ENCODE peak calls at places on chromosomes 11 and 22, in ten cellular contexts. A, Q, N, P, G, H, J, C, X and K are unnamed samples.

GRCh38 chr11:35916270-35916669 is 27.6 kb upstream of the LDLRAD3 start:
- DNase-seq in C (no peak), G (no peak), N (no peak), H (no peak), Q (no peak), X (peak), J (no peak), A (no peak), P (no peak), K (no peak)

GRCh38 chr22:47029244-47030001 is 267.0 kb downstream of the TBC1D22A start:
- DNase-seq in G (no peak), J (no peak), X (no peak), C (peak), Q (no peak), H (no peak), P (no peak), N (no peak), A (no peak), K (no peak)

GRCh38 chr22:19483481-19484244 is 3.9 kb downstream of the CDC45 start:
- DNase-seq in P (no peak), J (no peak), Q (no peak), A (peak), H (no peak), N (no peak), C (no peak), X (no peak), G (peak), K (no peak)

GRCh38 chr22:37633082-37633692 is 6.3 kb upstream of the SH3BP1 start:
- DNase-seq in X (peak), J (no peak), C (no peak), N (no peak), G (no peak), H (no peak), P (no peak), Q (no peak), A (no peak), K (peak)

GRCh38 chr22:38923463-38924196 is 33.8 kb upstream of the APOBEC3A start:
- DNase-seq in P (peak), H (peak), N (no peak), J (no peak), G (peak), A (peak), C (peak), X (no peak), Q (no peak), K (no peak)

GRCh38 chr11:64334764-64335741 is 5.0 kb upstream of the CCDC88B start:
- DNase-seq in A (peak), H (no peak), G (peak), C (no peak), J (no peak), Q (no peak), N (no peak), P (peak), X (peak), K (peak)

GRCh38 chr11:88105952-88106351 is 69.3 kb downstream of the RAB38 start:
- DNase-seq in J (no peak), X (peak), Q (no peak), A (no peak), C (no peak), G (no peak), P (no peak), H (no peak), N (no peak), K (no peak)

GRCh38 chr22:27913162-27913741 is 5.8 kb downstream of the PITPNB start:
- DNase-seq in G (no peak), J (no peak), P (no peak), X (no peak), Q (no peak), H (no peak), A (no peak), C (no peak), N (no peak), K (peak)

GRCh38 chr11:6631356-6631890 is 12.2 kb upstream of the TPP1 start:
- DNase-seq in A (no peak), X (no peak), P (no peak), G (no peak), N (no peak), J (no peak), H (no peak), Q (no peak), C (no peak), K (no peak)

GRCh38 chr11:90855531-90855930 is 632.7 kb upstream of the CHORDC1 start:
- DNase-seq in H (no peak), X (no peak), C (no peak), G (no peak), N (no peak), P (no peak), Q (no peak), J (no peak), A (no peak), K (no peak)

GRCh38 chr11:125049393-125049792 is 13.7 kb upstream of the SLC37A2 start:
- DNase-seq in C (no peak), Q (no peak), A (no peak), N (no peak), J (no peak), X (no peak), P (no peak), G (peak), H (no peak), K (no peak)

GRCh38 chr11:8261316-8261715 is 2.4 kb downstream of the LMO1 start:
- DNase-seq in C (no peak), H (no peak), Q (no peak), P (no peak), A (no peak), G (no peak), X (no peak), J (peak), N (no peak), K (no peak)

GRCh38 chr11:108561535-108561991 is 32.0 kb downstream of the EXPH5 start:
- DNase-seq in J (no peak), N (no peak), C (no peak), H (no peak), X (no peak), A (peak), P (no peak), G (peak), Q (no peak), K (no peak)

GRCh38 chr11:3959015-3959917 is 103.8 kb downstream of the STIM1 start:
- DNase-seq in J (no peak), G (peak), P (no peak), N (peak), A (peak), X (peak), H (no peak), Q (no peak), C (no peak), K (peak)

GRCh38 chr22:38167988-38168407 is 13.6 kb downstream of the PLA2G6 start:
- DNase-seq in C (no peak), P (peak), G (no peak), A (no peak), Q (no peak), X (no peak), H (no peak), J (no peak), N (no peak), K (no peak)

GRCh38 chr22:23410411-23410810 is 169.7 kb downstream of the IGLL1 start:
- DNase-seq in P (no peak), Q (no peak), A (no peak), J (no peak), X (no peak), H (no peak), C (no peak), N (no peak), G (no peak), K (no peak)

GRCh38 chr11:132904566-132904965 is 627.7 kb downstream of the OPCML start:
- DNase-seq in Q (no peak), C (no peak), P (no peak), H (no peak), A (no peak), J (no peak), G (no peak), N (no peak), X (no peak), K (no peak)

GRCh38 chr22:46863794-46864193 is 101.3 kb downstream of the TBC1D22A start:
- DNase-seq in P (no peak), C (no peak), J (no peak), A (no peak), Q (no peak), X (no peak), N (no peak), G (no peak), H (no peak), K (no peak)

GRCh38 chr11:7436657-7437056 is 48.6 kb upstream of the OLFML1 start:
- DNase-seq in N (no peak), G (no peak), X (peak), A (no peak), C (no peak), Q (no peak), P (no peak), H (no peak), J (no peak), K (peak)

GRCh38 chr22:26892401-26893033 is 235.1 kb downstream of the MIAT start:
- DNase-seq in Q (no peak), G (peak), X (no peak), P (no peak), A (no peak), C (peak), J (no peak), H (no peak), N (no peak), K (no peak)

GRCh38 chr22:35140879-35141745 is 75.2 kb downstream of the ISX start:
- DNase-seq in C (no peak), G (no peak), A (no peak), J (no peak), H (no peak), Q (no peak), P (no peak), N (peak), X (peak), K (peak)

GRCh38 chr11:130706572-130706971 is 209.7 kb downstream of the SNX19 start:
- DNase-seq in A (no peak), G (no peak), C (no peak), H (no peak), X (no peak), J (no peak), P (no peak), Q (no peak), N (no peak), K (no peak)

GRCh38 chr11:1570896-1571759 is 943 bp downstream of the DUSP8 start:
- DNase-seq in P (no peak), J (no peak), X (no peak), Q (no peak), G (no peak), N (peak), C (no peak), H (no peak), A (no peak), K (no peak)

GRCh38 chr22:31800065-31800464 is 46.2 kb downstream of the DEPDC5 start:
- DNase-seq in G (peak), N (no peak), P (no peak), A (peak), H (no peak), X (no peak), C (no peak), Q (no peak), J (no peak), K (no peak)

GRCh38 chr11:112161012-112161411 is 2.9 kb downstream of the IL18 start:
- DNase-seq in N (no peak), H (no peak), P (no peak), G (peak), C (no peak), J (no peak), X (no peak), A (no peak), Q (no peak), K (no peak)

GRCh38 chr22:43239102-43239875 is 52.4 kb upstream of the TTLL12 start:
- DNase-seq in Q (no peak), G (no peak), X (no peak), A (no peak), H (no peak), N (no peak), J (no peak), C (peak), P (no peak), K (no peak)

GRCh38 chr22:32996702-32997101 is 61.5 kb downstream of the SYN3 start:
- DNase-seq in N (no peak), H (peak), J (no peak), P (peak), G (peak), Q (no peak), X (no peak), C (no peak), A (peak), K (no peak)

GRCh38 chr22:47401592-47401898 is 639.1 kb downstream of the TBC1D22A start:
- DNase-seq in Q (no peak), J (no peak), X (no peak), G (no peak), C (no peak), P (no peak), A (no peak), N (no peak), H (no peak), K (no peak)

GRCh38 chr22:37235897-37236607 is 8.0 kb downstream of the RAC2 start:
- DNase-seq in N (no peak), G (no peak), P (no peak), J (no peak), X (no peak), A (no peak), C (peak), H (no peak), Q (no peak), K (no peak)

GRCh38 chr11:103716363-103716762 is 320.1 kb upstream of the DDI1 start:
- DNase-seq in H (no peak), N (no peak), J (no peak), Q (no peak), C (no peak), X (no peak), P (no peak), A (no peak), G (no peak), K (no peak)

GRCh38 chr11:26244207-26244606 is 87.7 kb upstream of the ANO3 start:
- DNase-seq in C (no peak), G (peak), N (no peak), J (no peak), P (no peak), X (no peak), Q (no peak), H (no peak), A (no peak), K (no peak)

GRCh38 chr22:28783786-28784671 is 11.5 kb downstream of the CCDC117 start:
- DNase-seq in G (no peak), N (no peak), A (no peak), P (no peak), H (no peak), C (no peak), X (no peak), Q (no peak), J (no peak), K (no peak)

GRCh38 chr11:125903753-125904659 is at the start of gene DDX25:
- DNase-seq in P (no peak), G (peak), H (no peak), C (peak), X (no peak), Q (peak), N (peak), A (no peak), J (no peak), K (peak)

GRCh38 chr11:122893131-122893530 is 10.6 kb downstream of the JHY start:
- DNase-seq in C (no peak), P (no peak), Q (no peak), G (no peak), H (no peak), J (no peak), N (no peak), X (no peak), A (no peak), K (no peak)

GRCh38 chr22:29032584-29032983 is 29.0 kb downstream of the C22orf31 start:
- DNase-seq in A (no peak), C (no peak), H (no peak), N (no peak), X (no peak), Q (no peak), G (peak), J (no peak), P (no peak), K (no peak)

GRCh38 chr22:49525776-49526535 is 301.7 kb downstream of the BRD1 start:
- DNase-seq in N (no peak), G (no peak), X (no peak), P (peak), J (no peak), A (no peak), H (no peak), C (no peak), Q (no peak), K (no peak)

GRCh38 chr11:104487035-104487775 is 323.3 kb upstream of the PDGFD start:
- DNase-seq in G (peak), C (no peak), Q (no peak), J (no peak), H (no peak), A (no peak), P (no peak), X (no peak), N (no peak), K (no peak)

GRCh38 chr11:64278576-64279190 is 5.8 kb downstream of the BAD start:
- DNase-seq in Q (no peak), J (no peak), H (no peak), G (no peak), A (no peak), X (no peak), P (no peak), C (no peak), N (no peak), K (no peak)

GRCh38 chr11:113263458-113264095 is 50.8 kb upstream of the TTC12 start:
- DNase-seq in N (no peak), P (no peak), A (no peak), X (no peak), C (no peak), G (no peak), J (no peak), H (no peak), Q (no peak), K (no peak)
- TF ChIP-seq CTCF in N (no peak), P (no peak), A (no peak), X (no peak), C (no peak), G (no peak), J (no peak), H (no peak), Q (no peak), K (no peak)

GRCh38 chr11:70503878-70504240 is 105.5 kb downstream of the CTTN start:
- DNase-seq in Q (no peak), X (peak), N (peak), J (no peak), P (no peak), H (no peak), G (no peak), A (no peak), C (no peak), K (no peak)
- TF ChIP-seq CTCF in Q (peak), X (peak), N (no peak), J (no peak), P (no peak), H (no peak), G (no peak), A (peak), C (no peak), K (no peak)

GRCh38 chr11:117950320-117950719 is 21.1 kb upstream of the TMPRSS13 start:
- DNase-seq in A (peak), P (no peak), C (no peak), N (no peak), X (no peak), G (peak), H (no peak), J (no peak), Q (no peak), K (peak)
- TF ChIP-seq CTCF in A (peak), P (no peak), C (no peak), N (no peak), X (peak), G (no peak), H (no peak), J (no peak), Q (peak), K (peak)

DNA sequence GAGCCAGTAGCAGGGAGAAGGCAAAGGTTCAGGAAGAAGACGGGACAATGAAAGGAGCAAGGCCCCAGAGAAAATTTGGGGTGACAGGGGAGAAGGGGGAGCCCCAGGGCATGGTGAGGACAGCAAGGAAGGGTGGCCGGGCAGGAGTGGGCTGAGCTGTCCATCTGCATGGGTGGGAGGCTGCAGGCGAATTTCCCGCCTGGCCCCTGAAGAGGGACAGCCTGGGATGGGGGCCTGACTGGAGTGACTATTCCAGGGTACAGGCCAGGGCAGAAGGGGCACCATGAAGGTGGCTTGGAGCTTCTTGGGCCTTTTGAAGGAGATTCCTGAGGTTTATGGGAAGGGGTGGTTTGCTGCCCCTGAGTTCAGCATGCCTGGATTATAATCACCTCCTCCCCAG is 56.2 kb downstream of the WNT11 start:
- DNase-seq in X (no peak), P (no peak), H (no peak), A (no peak), N (no peak), J (no peak), G (no peak), Q (no peak), C (no peak), K (no peak)
- TF ChIP-seq CTCF in X (no peak), P (no peak), H (no peak), A (no peak), N (no peak), J (no peak), G (no peak), Q (no peak), C (no peak), K (no peak)

GRCh38 chr11:47249378-47249715 is 733 bp upstream of the ACP2 start:
- DNase-seq in J (no peak), H (no peak), A (no peak), P (no peak), X (no peak), N (no peak), G (no peak), C (no peak), Q (no peak), K (no peak)
- TF ChIP-seq CTCF in J (no peak), H (no peak), A (no peak), P (no peak), X (no peak), N (no peak), G (no peak), C (no peak), Q (no peak), K (no peak)

DNA sequence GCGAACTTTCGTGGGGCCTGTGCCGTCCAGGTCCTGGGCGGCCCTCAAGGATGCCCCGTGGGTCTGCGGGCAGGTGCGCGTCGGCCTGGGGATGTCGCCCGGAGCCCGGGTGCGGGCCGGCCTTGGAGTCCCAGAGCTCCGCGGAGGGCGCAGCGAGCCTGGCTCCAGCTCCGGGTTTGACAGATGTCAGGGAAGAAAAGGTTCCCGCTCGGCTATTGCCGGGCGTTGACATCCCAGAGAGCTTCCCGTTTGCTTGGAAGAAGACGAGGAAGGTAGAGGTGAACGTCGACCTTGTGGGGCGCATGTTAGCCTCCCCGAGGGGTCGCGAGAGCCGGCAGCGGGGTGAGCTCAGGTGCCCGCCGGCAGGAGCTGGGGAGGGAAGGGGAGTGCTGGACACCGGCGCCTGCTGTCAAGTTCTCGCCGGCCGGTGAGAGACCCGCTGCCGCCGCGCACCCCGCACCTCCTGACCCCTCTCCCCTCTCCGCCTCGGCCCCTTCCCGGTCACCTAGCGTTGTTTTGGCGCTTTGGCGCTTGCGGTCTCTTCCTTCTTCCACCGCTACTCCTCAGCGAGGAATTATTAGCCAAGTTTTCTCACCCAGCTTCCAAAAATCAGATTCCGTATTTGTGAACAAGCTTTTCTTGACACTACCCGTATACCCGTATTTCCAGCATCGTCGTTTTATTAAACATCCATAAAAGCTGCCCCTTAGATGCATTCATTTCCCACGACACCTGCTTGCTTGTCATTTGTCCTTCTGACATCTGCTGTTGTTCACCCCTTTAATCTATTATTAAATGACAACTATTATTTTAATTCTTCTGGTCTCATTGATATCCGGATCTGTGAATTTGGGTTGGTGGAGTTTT is 1.3 kb downstream of the BMAL1 start:
- DNase-seq in J (no peak), Q (no peak), G (peak), N (peak), A (no peak), C (peak), P (no peak), H (no peak), X (no peak), K (no peak)
- TF ChIP-seq CTCF in J (no peak), Q (no peak), G (no peak), N (no peak), A (no peak), C (no peak), P (no peak), H (no peak), X (no peak), K (no peak)